ENCODE peak calls at places on chromosomes 12 and 14, in five cellular contexts. A is cardiac fibroblast, C is GM06990, V is sigmoid colon, Q is fibroblast of mammary gland. L is an unnamed sample.

GRCh38 chr12:66688836-66689439 is 10.1 kb upstream of the GRIP1 start:
- DNase-seq in A (peak; percentile 27), C (peak; percentile 35), V (no peak), Q (peak; percentile 20), L (peak; percentile 13)

GRCh38 chr12:47903151-47903611 is 1.6 kb downstream of the VDR start:
- DNase-seq in A (peak; percentile 80), C (no peak), V (peak; percentile 63), Q (peak; percentile 76), L (peak; percentile 88)

GRCh38 chr12:12442548-12443071 is 85.7 kb downstream of the BORCS5 start:
- DNase-seq in A (peak; percentile 80), C (no peak), V (no peak), Q (peak; percentile 77), L (peak; percentile 77)

GRCh38 chr12:125218952-125219351 is 153.7 kb downstream of the AACS start:
- DNase-seq in A (peak; percentile 38), C (no peak), V (no peak), Q (peak; percentile 14), L (no peak)

GRCh38 chr12:49198431-49199155 is 9.7 kb upstream of the TUBA1A start:
- DNase-seq in A (peak; percentile 92), C (no peak), V (peak; percentile 71), Q (peak; percentile 93), L (peak; percentile 94)

GRCh38 chr12:43407816-43408645 is 144.0 kb downstream of the ADAMTS20 start:
- DNase-seq in A (no peak), C (peak; percentile 18), V (no peak), Q (no peak), L (peak; percentile 54)

GRCh38 chr12:82359115-82359478 is 768 bp downstream of the METTL25 start:
- DNase-seq in A (no peak), C (no peak), V (no peak), Q (no peak), L (no peak)

GRCh38 chr14:24235804-24236688 is 3.3 kb downstream of the GMPR2 start:
- DNase-seq in A (no peak), C (no peak), V (no peak), Q (no peak), L (no peak)

GRCh38 chr12:63826002-63826585 is 18.4 kb upstream of the SRGAP1 start:
- DNase-seq in A (peak; percentile 87), C (no peak), V (no peak), Q (peak; percentile 82), L (peak; percentile 68)

GRCh38 chr12:109044241-109044640 is 8.1 kb upstream of the USP30 start:
- DNase-seq in A (no peak), C (no peak), V (no peak), Q (no peak), L (no peak)
- TF ChIP-seq CTCF in A (no peak), C (no peak), V (no peak), Q (no peak), L (no peak)

DNA sequence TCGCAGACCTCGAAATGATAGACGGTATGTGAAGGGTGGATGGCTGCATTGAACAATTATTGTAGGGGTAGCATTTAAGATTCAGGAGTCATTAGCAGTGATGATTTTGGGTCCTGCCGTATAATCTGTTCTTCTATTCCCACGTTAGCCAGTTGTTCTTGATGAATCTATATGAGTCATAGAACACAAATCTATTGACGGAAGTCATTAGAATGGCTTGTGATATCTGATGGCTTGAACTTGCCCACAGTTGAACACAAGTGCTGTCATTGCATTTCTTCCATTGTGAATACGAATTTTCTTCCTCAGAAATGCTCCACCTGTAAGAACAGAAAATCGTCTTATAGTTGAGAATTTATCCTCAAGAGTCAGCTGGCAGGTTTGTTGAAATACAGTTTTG is 1.9 kb downstream of the SRSF5 start:
- DNase-seq in A (peak; percentile 48), C (no peak), V (no peak), Q (peak; percentile 38), L (no peak)
- H3K4me3 ChIP-seq in A (peak overlapping the region; percentile 96), C (peak overlapping the region; percentile 100), V (peak overlapping the region; percentile 93), Q (peak overlapping the region; percentile 97), L (peak overlapping the region; percentile 86)

GRCh38 chr12:131755305-131756113 is 44.6 kb downstream of the SFSWAP start:
- DNase-seq in A (peak; percentile 29), C (no peak), V (no peak), Q (peak; percentile 34), L (no peak)
- TF ChIP-seq CTCF in A (peak; percentile 38), C (peak; percentile 26), V (no peak), Q (peak; percentile 51), L (peak; percentile 41)

DNA sequence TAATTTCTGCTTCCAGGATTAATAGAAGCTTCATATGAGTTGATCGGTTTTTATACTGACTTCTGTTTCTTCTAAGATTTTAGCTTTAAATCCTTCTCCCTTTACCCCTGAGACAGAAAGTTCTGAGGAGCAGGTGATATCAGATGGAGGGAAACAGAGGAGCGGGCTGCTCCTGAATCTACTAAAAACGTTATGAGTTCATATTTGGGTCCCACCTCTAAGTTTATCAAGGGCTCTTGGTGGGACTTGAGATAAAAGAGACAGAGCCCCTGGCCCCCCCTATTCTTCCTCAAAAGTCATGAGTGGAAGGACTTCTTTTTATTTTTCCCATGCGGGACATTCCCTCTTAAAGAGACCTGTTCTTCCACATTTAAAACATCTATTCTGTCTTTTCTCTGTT is 23.8 kb downstream of the CLEC2A start:
- DNase-seq in A (no peak), C (no peak), V (no peak), Q (no peak), L (no peak)
- H3K4me3 ChIP-seq in A (no peak overlapping the region), C (no peak overlapping the region), V (no peak overlapping the region), Q (no peak overlapping the region), L (no peak overlapping the region)

GRCh38 chr12:121626087-121626852 is at the start of gene ORAI1:
- DNase-seq in A (peak; percentile 93), C (peak; percentile 95), V (peak; percentile 98), Q (peak; percentile 88), L (peak; percentile 94)
- TF ChIP-seq CTCF in A (no peak), C (no peak), V (no peak), Q (no peak), L (no peak)

GRCh38 chr12:71947645-71948105 is 9.0 kb downstream of the TPH2 start:
- DNase-seq in A (peak; percentile 47), C (no peak), V (no peak), Q (peak; percentile 67), L (peak; percentile 27)
- H3K4me3 ChIP-seq in A (no peak overlapping the region), C (no peak overlapping the region), V (no peak overlapping the region), Q (no peak overlapping the region), L (no peak overlapping the region)

GRCh38 chr12:46131729-46132128 is 137.1 kb downstream of the SLC38A1 start:
- DNase-seq in A (peak; percentile 8), C (no peak), V (no peak), Q (peak; percentile 7), L (no peak)
- TF ChIP-seq CTCF in A (no peak), C (peak; percentile 1), V (no peak), Q (no peak), L (peak; percentile 14)

DNA sequence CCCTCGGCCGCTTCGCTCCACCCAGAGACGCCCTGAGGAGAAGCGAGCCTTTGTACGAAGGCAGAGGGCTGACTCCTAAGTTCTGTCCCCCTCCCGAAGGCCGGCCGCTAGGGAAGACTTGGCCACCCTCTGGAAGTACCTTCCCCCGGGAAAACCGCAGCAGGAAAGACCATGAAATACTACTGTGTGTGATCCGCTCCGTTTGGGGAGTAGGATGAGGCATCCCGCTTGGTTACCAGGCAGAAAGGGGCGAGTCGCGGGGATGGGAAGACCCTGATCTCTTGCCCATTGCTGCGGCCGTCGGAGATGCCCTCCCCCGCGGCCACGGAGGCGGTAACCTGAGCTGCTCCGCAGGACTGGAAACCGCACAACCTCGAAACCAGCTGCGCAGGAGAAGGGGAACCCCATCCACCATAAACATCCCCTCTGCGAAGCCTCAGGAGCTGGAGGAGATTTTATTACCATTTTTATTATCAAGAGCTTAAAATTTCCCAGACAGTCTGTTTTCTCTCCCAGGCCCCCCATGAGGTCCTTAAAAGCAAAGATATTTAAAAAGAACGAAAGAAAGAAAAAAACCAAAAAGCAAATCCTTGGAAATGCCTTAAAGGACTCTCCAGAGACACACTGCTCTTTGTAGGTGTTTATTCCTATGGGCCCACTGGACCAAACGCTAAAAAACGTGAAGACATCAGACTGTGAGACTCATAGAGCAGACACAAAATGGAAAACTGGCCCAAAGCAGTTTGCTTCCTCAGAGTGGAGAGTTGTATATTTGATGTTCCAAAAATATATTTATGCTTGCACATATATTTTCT is 965 bp upstream of the NID2 start:
- DNase-seq in A (peak; percentile 71), C (peak; percentile 6), V (peak; percentile 82), Q (peak; percentile 58), L (peak; percentile 83)
- H3K4me3 ChIP-seq in A (peak overlapping the region; percentile 81), C (no peak overlapping the region), V (peak overlapping the region; percentile 89), Q (peak overlapping the region; percentile 87), L (peak overlapping the region; percentile 86)

L was measured in astrocyte of the spinal cord.